ENCODE peak calls at places on chromosomes 12 and 14, in eight cellular contexts. One of them, this sample, is unnamed.

GRCh38 chr14:61379639-61380184 is 58.3 kb downstream of the PRKCH start:
- DNase-seq in stimulated activated CD8-positive, alpha-beta memory T cell treated with anti-CD3 and anti-CD28 coated beads, Interleukin-4, amount 100 ng/mL, for 1 hour: no peak
- DNase-seq in HCEC 1CT: no peak
- DNase-seq in BJ: no peak
- DNase-seq in NCI-H1417: no peak
- DNase-seq in stimulated activated CD4-positive, alpha-beta T cell treated with anti-CD3 and anti-CD28 coated beads, Interleukin-12 subunit alpha, Interleukin-12 subunit beta, amount 100 ng/mL, for 4 hours: no peak
- DNase-seq in activated CD4-positive, alpha-beta T cell treated with anti-CD3 and anti-CD28 coated beads, Interleukin-2, amount 50 U/mL, for 1 hour: no peak
- DNase-seq in H4: no peak
- DNase-seq in this sample: no peak

GRCh38 chr12:77133566-77133965 is 68.2 kb upstream of the E2F7 start:
- DNase-seq in stimulated activated CD4-positive, alpha-beta T cell treated with anti-CD3 and anti-CD28 coated beads, Interleukin-12 subunit alpha, Interleukin-12 subunit beta, amount 100 ng/mL, for 4 hours: no peak
- DNase-seq in BJ: no peak
- DNase-seq in HCEC 1CT: peak; percentile 44
- DNase-seq in stimulated activated CD8-positive, alpha-beta memory T cell treated with anti-CD3 and anti-CD28 coated beads, Interleukin-4, amount 100 ng/mL, for 1 hour: no peak
- DNase-seq in H4: peak; percentile 34
- DNase-seq in NCI-H1417: no peak
- DNase-seq in activated CD4-positive, alpha-beta T cell treated with anti-CD3 and anti-CD28 coated beads, Interleukin-2, amount 50 U/mL, for 1 hour: no peak
- DNase-seq in this sample: no peak

GRCh38 chr12:14860490-14860889 is 17.2 kb upstream of the ART4 start:
- DNase-seq in H4: no peak
- DNase-seq in activated CD4-positive, alpha-beta T cell treated with anti-CD3 and anti-CD28 coated beads, Interleukin-2, amount 50 U/mL, for 1 hour: no peak
- DNase-seq in NCI-H1417: no peak
- DNase-seq in stimulated activated CD4-positive, alpha-beta T cell treated with anti-CD3 and anti-CD28 coated beads, Interleukin-12 subunit alpha, Interleukin-12 subunit beta, amount 100 ng/mL, for 4 hours: no peak
- DNase-seq in stimulated activated CD8-positive, alpha-beta memory T cell treated with anti-CD3 and anti-CD28 coated beads, Interleukin-4, amount 100 ng/mL, for 1 hour: no peak
- DNase-seq in HCEC 1CT: no peak
- DNase-seq in BJ: no peak
- DNase-seq in this sample: no peak

GRCh38 chr12:25785164-25785563 is 173.3 kb upstream of the RASSF8 start:
- DNase-seq in activated CD4-positive, alpha-beta T cell treated with anti-CD3 and anti-CD28 coated beads, Interleukin-2, amount 50 U/mL, for 1 hour: no peak
- DNase-seq in BJ: no peak
- DNase-seq in stimulated activated CD4-positive, alpha-beta T cell treated with anti-CD3 and anti-CD28 coated beads, Interleukin-12 subunit alpha, Interleukin-12 subunit beta, amount 100 ng/mL, for 4 hours: no peak
- DNase-seq in HCEC 1CT: no peak
- DNase-seq in H4: no peak
- DNase-seq in stimulated activated CD8-positive, alpha-beta memory T cell treated with anti-CD3 and anti-CD28 coated beads, Interleukin-4, amount 100 ng/mL, for 1 hour: no peak
- DNase-seq in NCI-H1417: no peak
- DNase-seq in this sample: no peak

GRCh38 chr12:56635539-56636117 is 5.5 kb upstream of the BAZ2A start:
- DNase-seq in NCI-H1417: no peak
- DNase-seq in BJ: no peak
- DNase-seq in stimulated activated CD8-positive, alpha-beta memory T cell treated with anti-CD3 and anti-CD28 coated beads, Interleukin-4, amount 100 ng/mL, for 1 hour: no peak
- DNase-seq in H4: no peak
- DNase-seq in activated CD4-positive, alpha-beta T cell treated with anti-CD3 and anti-CD28 coated beads, Interleukin-2, amount 50 U/mL, for 1 hour: no peak
- DNase-seq in stimulated activated CD4-positive, alpha-beta T cell treated with anti-CD3 and anti-CD28 coated beads, Interleukin-12 subunit alpha, Interleukin-12 subunit beta, amount 100 ng/mL, for 4 hours: no peak
- DNase-seq in HCEC 1CT: no peak
- DNase-seq in this sample: no peak

GRCh38 chr12:89117448-89118034 is 234.8 kb downstream of the DUSP6 start:
- DNase-seq in H4: peak; percentile 33
- DNase-seq in BJ: no peak
- DNase-seq in NCI-H1417: no peak
- DNase-seq in HCEC 1CT: peak; percentile 9
- DNase-seq in stimulated activated CD8-positive, alpha-beta memory T cell treated with anti-CD3 and anti-CD28 coated beads, Interleukin-4, amount 100 ng/mL, for 1 hour: no peak
- DNase-seq in stimulated activated CD4-positive, alpha-beta T cell treated with anti-CD3 and anti-CD28 coated beads, Interleukin-12 subunit alpha, Interleukin-12 subunit beta, amount 100 ng/mL, for 4 hours: no peak
- DNase-seq in activated CD4-positive, alpha-beta T cell treated with anti-CD3 and anti-CD28 coated beads, Interleukin-2, amount 50 U/mL, for 1 hour: no peak
- DNase-seq in this sample: no peak

GRCh38 chr12:82412246-82412645 is 53.9 kb downstream of the METTL25 start:
- DNase-seq in stimulated activated CD8-positive, alpha-beta memory T cell treated with anti-CD3 and anti-CD28 coated beads, Interleukin-4, amount 100 ng/mL, for 1 hour: no peak
- DNase-seq in H4: no peak
- DNase-seq in BJ: no peak
- DNase-seq in HCEC 1CT: no peak
- DNase-seq in activated CD4-positive, alpha-beta T cell treated with anti-CD3 and anti-CD28 coated beads, Interleukin-2, amount 50 U/mL, for 1 hour: no peak
- DNase-seq in NCI-H1417: no peak
- DNase-seq in stimulated activated CD4-positive, alpha-beta T cell treated with anti-CD3 and anti-CD28 coated beads, Interleukin-12 subunit alpha, Interleukin-12 subunit beta, amount 100 ng/mL, for 4 hours: no peak
- DNase-seq in this sample: no peak

GRCh38 chr14:65225299-65226159 is 123.2 kb upstream of the MAX start:
- DNase-seq in NCI-H1417: peak; percentile 25
- DNase-seq in BJ: no peak
- DNase-seq in HCEC 1CT: no peak
- DNase-seq in stimulated activated CD8-positive, alpha-beta memory T cell treated with anti-CD3 and anti-CD28 coated beads, Interleukin-4, amount 100 ng/mL, for 1 hour: no peak
- DNase-seq in stimulated activated CD4-positive, alpha-beta T cell treated with anti-CD3 and anti-CD28 coated beads, Interleukin-12 subunit alpha, Interleukin-12 subunit beta, amount 100 ng/mL, for 4 hours: no peak
- DNase-seq in H4: no peak
- DNase-seq in activated CD4-positive, alpha-beta T cell treated with anti-CD3 and anti-CD28 coated beads, Interleukin-2, amount 50 U/mL, for 1 hour: no peak
- DNase-seq in this sample: no peak

GRCh38 chr12:89708793-89709156 is at the start of gene ATP2B1:
- DNase-seq in stimulated activated CD8-positive, alpha-beta memory T cell treated with anti-CD3 and anti-CD28 coated beads, Interleukin-4, amount 100 ng/mL, for 1 hour: peak; percentile 52
- DNase-seq in activated CD4-positive, alpha-beta T cell treated with anti-CD3 and anti-CD28 coated beads, Interleukin-2, amount 50 U/mL, for 1 hour: peak; percentile 81
- DNase-seq in H4: peak; percentile 75
- DNase-seq in BJ: no peak
- DNase-seq in NCI-H1417: peak; percentile 90
- DNase-seq in stimulated activated CD4-positive, alpha-beta T cell treated with anti-CD3 and anti-CD28 coated beads, Interleukin-12 subunit alpha, Interleukin-12 subunit beta, amount 100 ng/mL, for 4 hours: peak; percentile 75
- DNase-seq in HCEC 1CT: peak; percentile 91
- DNase-seq in this sample: peak; percentile 37

GRCh38 chr12:58750484-58750883 is 169.8 kb downstream of the LRIG3 start:
- DNase-seq in HCEC 1CT: peak; percentile 98
- DNase-seq in stimulated activated CD8-positive, alpha-beta memory T cell treated with anti-CD3 and anti-CD28 coated beads, Interleukin-4, amount 100 ng/mL, for 1 hour: no peak
- DNase-seq in activated CD4-positive, alpha-beta T cell treated with anti-CD3 and anti-CD28 coated beads, Interleukin-2, amount 50 U/mL, for 1 hour: no peak
- DNase-seq in BJ: peak; percentile 88
- DNase-seq in stimulated activated CD4-positive, alpha-beta T cell treated with anti-CD3 and anti-CD28 coated beads, Interleukin-12 subunit alpha, Interleukin-12 subunit beta, amount 100 ng/mL, for 4 hours: no peak
- DNase-seq in NCI-H1417: no peak
- DNase-seq in H4: peak; percentile 57
- DNase-seq in this sample: no peak

GRCh38 chr12:1690578-1691122 is at the start of gene ADIPOR2:
- DNase-seq in HCEC 1CT: peak; percentile 98
- DNase-seq in H4: peak; percentile 98
- DNase-seq in activated CD4-positive, alpha-beta T cell treated with anti-CD3 and anti-CD28 coated beads, Interleukin-2, amount 50 U/mL, for 1 hour: peak; percentile 93
- DNase-seq in NCI-H1417: peak; percentile 96
- DNase-seq in stimulated activated CD4-positive, alpha-beta T cell treated with anti-CD3 and anti-CD28 coated beads, Interleukin-12 subunit alpha, Interleukin-12 subunit beta, amount 100 ng/mL, for 4 hours: peak; percentile 92
- DNase-seq in stimulated activated CD8-positive, alpha-beta memory T cell treated with anti-CD3 and anti-CD28 coated beads, Interleukin-4, amount 100 ng/mL, for 1 hour: peak; percentile 80
- DNase-seq in BJ: peak; percentile 80
- DNase-seq in this sample: peak; percentile 66

GRCh38 chr12:48969847-48970701 is 1.5 kb downstream of the WNT10B start:
- DNase-seq in BJ: no peak
- DNase-seq in stimulated activated CD8-positive, alpha-beta memory T cell treated with anti-CD3 and anti-CD28 coated beads, Interleukin-4, amount 100 ng/mL, for 1 hour: no peak
- DNase-seq in activated CD4-positive, alpha-beta T cell treated with anti-CD3 and anti-CD28 coated beads, Interleukin-2, amount 50 U/mL, for 1 hour: peak; percentile 34
- DNase-seq in stimulated activated CD4-positive, alpha-beta T cell treated with anti-CD3 and anti-CD28 coated beads, Interleukin-12 subunit alpha, Interleukin-12 subunit beta, amount 100 ng/mL, for 4 hours: peak; percentile 57
- DNase-seq in NCI-H1417: no peak
- DNase-seq in H4: no peak
- DNase-seq in HCEC 1CT: no peak
- DNase-seq in this sample: no peak

GRCh38 chr12:12613334-12613733 is 1.7 kb downstream of the CREBL2 start:
- DNase-seq in HCEC 1CT: no peak
- DNase-seq in BJ: no peak
- DNase-seq in H4: no peak
- DNase-seq in activated CD4-positive, alpha-beta T cell treated with anti-CD3 and anti-CD28 coated beads, Interleukin-2, amount 50 U/mL, for 1 hour: no peak
- DNase-seq in stimulated activated CD4-positive, alpha-beta T cell treated with anti-CD3 and anti-CD28 coated beads, Interleukin-12 subunit alpha, Interleukin-12 subunit beta, amount 100 ng/mL, for 4 hours: no peak
- DNase-seq in NCI-H1417: no peak
- DNase-seq in stimulated activated CD8-positive, alpha-beta memory T cell treated with anti-CD3 and anti-CD28 coated beads, Interleukin-4, amount 100 ng/mL, for 1 hour: no peak
- DNase-seq in this sample: no peak

GRCh38 chr12:78229491-78230209 is 399.0 kb downstream of the NAV3 start:
- DNase-seq in H4: peak; percentile 49
- DNase-seq in NCI-H1417: peak; percentile 77
- DNase-seq in stimulated activated CD4-positive, alpha-beta T cell treated with anti-CD3 and anti-CD28 coated beads, Interleukin-12 subunit alpha, Interleukin-12 subunit beta, amount 100 ng/mL, for 4 hours: peak; percentile 0
- DNase-seq in activated CD4-positive, alpha-beta T cell treated with anti-CD3 and anti-CD28 coated beads, Interleukin-2, amount 50 U/mL, for 1 hour: no peak
- DNase-seq in stimulated activated CD8-positive, alpha-beta memory T cell treated with anti-CD3 and anti-CD28 coated beads, Interleukin-4, amount 100 ng/mL, for 1 hour: no peak
- DNase-seq in BJ: no peak
- DNase-seq in HCEC 1CT: peak; percentile 56
- DNase-seq in this sample: no peak

GRCh38 chr14:101601603-101602465 is 40.5 kb downstream of the DIO3 start:
- DNase-seq in activated CD4-positive, alpha-beta T cell treated with anti-CD3 and anti-CD28 coated beads, Interleukin-2, amount 50 U/mL, for 1 hour: no peak
- DNase-seq in stimulated activated CD8-positive, alpha-beta memory T cell treated with anti-CD3 and anti-CD28 coated beads, Interleukin-4, amount 100 ng/mL, for 1 hour: no peak
- DNase-seq in H4: no peak
- DNase-seq in NCI-H1417: no peak
- DNase-seq in HCEC 1CT: no peak
- DNase-seq in stimulated activated CD4-positive, alpha-beta T cell treated with anti-CD3 and anti-CD28 coated beads, Interleukin-12 subunit alpha, Interleukin-12 subunit beta, amount 100 ng/mL, for 4 hours: no peak
- DNase-seq in BJ: no peak
- DNase-seq in this sample: no peak

GRCh38 chr14:69750495-69750894 is 16.4 kb upstream of the SRSF5 start:
- DNase-seq in activated CD4-positive, alpha-beta T cell treated with anti-CD3 and anti-CD28 coated beads, Interleukin-2, amount 50 U/mL, for 1 hour: no peak
- DNase-seq in BJ: no peak
- DNase-seq in H4: no peak
- DNase-seq in HCEC 1CT: no peak
- DNase-seq in NCI-H1417: no peak
- DNase-seq in stimulated activated CD8-positive, alpha-beta memory T cell treated with anti-CD3 and anti-CD28 coated beads, Interleukin-4, amount 100 ng/mL, for 1 hour: no peak
- DNase-seq in stimulated activated CD4-positive, alpha-beta T cell treated with anti-CD3 and anti-CD28 coated beads, Interleukin-12 subunit alpha, Interleukin-12 subunit beta, amount 100 ng/mL, for 4 hours: no peak
- DNase-seq in this sample: no peak

GRCh38 chr14:38992067-38992835 is 110.8 kb downstream of the SEC23A start:
- DNase-seq in activated CD4-positive, alpha-beta T cell treated with anti-CD3 and anti-CD28 coated beads, Interleukin-2, amount 50 U/mL, for 1 hour: no peak
- DNase-seq in H4: no peak
- DNase-seq in stimulated activated CD4-positive, alpha-beta T cell treated with anti-CD3 and anti-CD28 coated beads, Interleukin-12 subunit alpha, Interleukin-12 subunit beta, amount 100 ng/mL, for 4 hours: no peak
- DNase-seq in HCEC 1CT: no peak
- DNase-seq in stimulated activated CD8-positive, alpha-beta memory T cell treated with anti-CD3 and anti-CD28 coated beads, Interleukin-4, amount 100 ng/mL, for 1 hour: no peak
- DNase-seq in NCI-H1417: no peak
- DNase-seq in BJ: no peak
- DNase-seq in this sample: no peak

GRCh38 chr14:104993808-104994591 is 8.4 kb downstream of the CLBA1 start:
- DNase-seq in H4: no peak
- DNase-seq in HCEC 1CT: no peak
- DNase-seq in NCI-H1417: no peak
- DNase-seq in stimulated activated CD4-positive, alpha-beta T cell treated with anti-CD3 and anti-CD28 coated beads, Interleukin-12 subunit alpha, Interleukin-12 subunit beta, amount 100 ng/mL, for 4 hours: no peak
- DNase-seq in activated CD4-positive, alpha-beta T cell treated with anti-CD3 and anti-CD28 coated beads, Interleukin-2, amount 50 U/mL, for 1 hour: no peak
- DNase-seq in BJ: no peak
- DNase-seq in stimulated activated CD8-positive, alpha-beta memory T cell treated with anti-CD3 and anti-CD28 coated beads, Interleukin-4, amount 100 ng/mL, for 1 hour: no peak
- DNase-seq in this sample: no peak

GRCh38 chr14:91249841-91250616 is 5.5 kb upstream of the GPR68 start:
- DNase-seq in BJ: no peak
- DNase-seq in activated CD4-positive, alpha-beta T cell treated with anti-CD3 and anti-CD28 coated beads, Interleukin-2, amount 50 U/mL, for 1 hour: no peak
- DNase-seq in stimulated activated CD8-positive, alpha-beta memory T cell treated with anti-CD3 and anti-CD28 coated beads, Interleukin-4, amount 100 ng/mL, for 1 hour: no peak
- DNase-seq in H4: peak; percentile 72
- DNase-seq in NCI-H1417: peak; percentile 80
- DNase-seq in stimulated activated CD4-positive, alpha-beta T cell treated with anti-CD3 and anti-CD28 coated beads, Interleukin-12 subunit alpha, Interleukin-12 subunit beta, amount 100 ng/mL, for 4 hours: no peak
- DNase-seq in HCEC 1CT: no peak
- DNase-seq in this sample: no peak

This sample was measured in esophagus squamous epithelium.